ENCODE peak calls at places on chromosomes 7 and 10, in six cellular contexts. V is IMR-90, Q is body of pancreas, W is neuronal stem cell, F is thoracic aorta, A is upper lobe of right lung. X is an unnamed sample. For H3K4me1, the result is how much of the 10 kb centered on the place peaks cover.

GRCh38 chr10:127151541-127151940 is 44.9 kb downstream of the INSYN2A start:
- DNase-seq in V (peak), Q (no peak), W (no peak), F (no peak), A (no peak), X (no peak)

GRCh38 chr10:14617850-14618249 is 156.8 kb downstream of the FAM107B start:
- DNase-seq in V (peak), Q (no peak), W (no peak), F (no peak), A (no peak), X (no peak)

GRCh38 chr10:110684800-110685446 is 40.8 kb downstream of the RBM20 start:
- DNase-seq in V (peak), Q (no peak), W (no peak), F (no peak), A (no peak), X (no peak)

GRCh38 chr7:141045126-141045841 is 28.6 kb upstream of the TMEM178B start:
- DNase-seq in V (peak), Q (no peak), W (no peak), F (no peak), A (no peak), X (no peak)

GRCh38 chr10:30736685-30737232 is 107.2 kb upstream of the LYZL2 start:
- DNase-seq in V (peak), Q (peak), W (no peak), F (peak), A (no peak), X (no peak)

GRCh38 chr10:31706921-31707571 is 221.6 kb downstream of the ARHGAP12 start:
- DNase-seq in V (no peak), Q (peak), W (peak), F (no peak), A (peak), X (no peak)

GRCh38 chr7:151924508-151924907 is 31.7 kb upstream of the GALNTL5 start:
- DNase-seq in V (no peak), Q (no peak), W (no peak), F (no peak), A (no peak), X (no peak)

GRCh38 chr10:119776536-119776935 is 50.7 kb downstream of the INPP5F start:
- DNase-seq in V (peak), Q (no peak), W (no peak), F (no peak), A (no peak), X (no peak)

GRCh38 chr7:75881436-75882095 is 2.7 kb downstream of the RHBDD2 start:
- DNase-seq in V (no peak), Q (no peak), W (no peak), F (no peak), A (no peak), X (no peak)

GRCh38 chr7:130152270-130153141 is 52.7 kb downstream of the TMEM209 start:
- DNase-seq in V (peak), Q (no peak), W (no peak), F (no peak), A (no peak), X (no peak)

GRCh38 chr10:89228962-89229361 is 21.8 kb upstream of the CH25H start:
- DNase-seq in V (no peak), Q (no peak), W (no peak), F (no peak), A (no peak), X (no peak)

GRCh38 chr7:70177166-70177565 is 578.9 kb downstream of the AUTS2 start:
- DNase-seq in V (no peak), Q (no peak), W (no peak), F (no peak), A (no peak), X (no peak)

GRCh38 chr10:48463318-48464003 is 141.4 kb downstream of the ARHGAP22 start:
- DNase-seq in V (no peak), Q (no peak), W (no peak), F (no peak), A (peak), X (no peak)

GRCh38 chr10:103197177-103197576 is 4.1 kb upstream of the NT5C2 start:
- DNase-seq in V (peak), Q (peak), W (no peak), F (peak), A (no peak), X (peak)

GRCh38 chr10:103202319-103202718 is 9.2 kb upstream of the NT5C2 start:
- DNase-seq in V (no peak), Q (peak), W (no peak), F (no peak), A (no peak), X (no peak)

GRCh38 chr10:103197891-103198290 is 4.8 kb upstream of the NT5C2 start:
- DNase-seq in V (no peak), Q (no peak), W (no peak), F (no peak), A (no peak), X (no peak)

GRCh38 chr10:103198648-103199047 is 5.6 kb upstream of the NT5C2 start:
- DNase-seq in V (no peak), Q (no peak), W (no peak), F (no peak), A (no peak), X (no peak)

DNA sequence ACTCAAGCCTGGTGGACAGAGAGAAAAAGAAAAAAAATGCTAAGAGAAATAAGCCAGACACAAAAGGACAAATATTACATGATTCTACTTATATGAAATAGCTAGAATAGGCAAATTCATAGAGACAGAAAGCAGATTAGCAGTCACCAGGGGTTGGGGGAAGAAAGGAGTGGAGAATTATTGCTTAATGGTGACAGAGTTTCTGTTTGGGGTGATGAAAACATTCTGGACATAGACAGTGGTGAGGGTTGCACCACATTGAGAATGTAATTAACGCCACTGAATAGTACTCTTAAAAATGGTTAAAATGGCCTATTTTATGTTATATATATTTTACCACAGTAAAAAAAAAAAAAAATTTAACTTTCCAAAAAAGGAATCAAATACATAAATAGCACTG is 6.4 kb upstream of the NT5C2 start:
- DNase-seq in V (no peak), Q (no peak), W (no peak), F (no peak), A (no peak), X (no peak)
- H3K4me3 ChIP-seq in V (no peak), Q (no peak), W (no peak), F (no peak), A (no peak), X (no peak)

DNA sequence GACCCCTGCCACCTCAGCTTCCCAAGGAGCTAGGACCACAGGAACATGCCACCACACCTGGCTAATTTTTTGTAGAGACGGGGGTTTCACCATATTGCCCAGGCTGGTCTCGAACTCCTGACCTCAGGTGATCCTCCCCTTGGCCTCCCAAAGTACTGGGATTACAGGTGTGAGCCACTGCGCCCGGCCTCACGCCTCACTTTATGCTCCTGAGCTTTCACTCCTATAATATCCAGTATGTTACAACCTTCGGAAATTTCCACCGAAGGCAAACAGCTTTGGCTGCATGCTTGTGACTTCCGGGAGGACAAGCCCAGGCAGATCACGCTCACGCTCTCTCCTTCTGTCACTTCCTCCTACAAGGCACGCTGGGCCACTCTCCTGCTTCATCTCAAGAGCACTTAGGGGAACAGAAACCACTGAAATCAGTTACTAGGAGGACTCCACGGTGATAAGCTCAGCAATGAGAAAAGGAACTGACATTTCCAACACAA is 4.4 kb upstream of the MAD1L1 start:
- DNase-seq in V (no peak), Q (peak), W (no peak), F (no peak), A (peak), X (no peak)
- H3K27ac ChIP-seq in V (no peak), Q (peak), W (no peak), F (no peak), A (peak), X (peak)

DNA sequence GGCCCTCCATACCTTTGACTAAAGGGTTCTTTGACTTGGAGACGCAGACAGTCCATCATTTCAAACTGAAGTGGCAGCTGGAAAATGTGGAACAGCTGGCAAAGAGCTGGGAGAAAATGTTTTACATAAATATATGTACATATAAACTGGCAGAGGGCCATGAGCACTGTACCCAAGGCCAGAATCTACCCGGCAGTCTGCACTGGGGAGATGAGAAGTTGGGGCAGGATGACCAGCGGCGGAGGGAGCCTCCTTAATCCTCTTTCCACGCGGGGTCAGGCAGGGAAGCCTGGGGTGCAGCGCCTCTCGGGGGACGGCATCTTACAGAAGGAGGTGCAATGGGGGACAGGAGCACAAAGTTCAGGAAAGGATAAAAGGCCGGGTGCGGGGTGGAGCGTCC is 1.3 kb downstream of the GLI3 start:
- DNase-seq in V (no peak), Q (no peak), W (no peak), F (no peak), A (no peak), X (no peak)
- H3K4me1 ChIP-seq in V (under half), Q (under half), W (under half), F (under half), A (under half), X (under half)

DNA sequence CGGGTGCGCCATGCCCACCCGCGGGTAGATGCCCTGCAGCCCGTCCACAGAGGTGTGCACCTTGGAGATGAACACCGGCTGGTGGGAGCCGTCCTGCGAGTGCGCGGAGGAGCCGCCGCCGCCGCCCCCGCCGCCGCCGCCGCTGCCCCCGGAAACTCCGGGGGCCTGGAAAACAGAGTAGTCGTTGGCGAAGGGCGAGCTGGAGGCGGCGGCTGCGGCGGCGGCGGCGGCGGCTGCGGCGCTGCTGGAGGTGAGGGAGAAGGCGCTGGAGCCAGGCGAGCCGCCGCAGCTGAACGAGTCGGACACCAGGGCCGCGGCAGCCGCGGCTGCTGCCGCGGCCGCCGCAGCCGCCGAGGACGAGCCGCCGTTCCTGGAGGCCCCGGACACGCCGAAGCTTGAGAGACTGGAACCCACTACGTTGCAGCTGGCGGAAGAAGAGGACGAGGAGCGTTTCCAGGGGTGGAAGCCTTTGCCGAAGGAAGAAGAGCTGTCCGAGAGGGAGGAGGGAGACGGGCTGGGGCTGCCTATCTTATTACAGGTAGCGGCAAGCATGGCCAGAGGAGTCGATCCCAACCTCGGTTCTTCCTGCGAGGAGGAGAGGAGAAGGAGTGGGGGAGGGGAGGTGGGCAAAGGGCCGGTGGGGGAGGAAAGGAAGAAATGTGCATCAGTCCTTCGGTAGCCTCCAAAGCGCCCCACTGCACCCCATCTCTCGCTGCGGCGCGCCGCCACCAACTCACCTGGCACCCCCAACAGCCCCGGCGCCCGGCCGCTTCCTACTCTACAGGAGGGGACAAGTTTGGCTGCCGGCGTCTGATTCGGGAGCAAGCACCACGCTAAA is 1.3 kb downstream of the SP8 start:
- DNase-seq in V (no peak), Q (no peak), W (no peak), F (no peak), A (no peak), X (no peak)
- H3K4me3 ChIP-seq in V (peak), Q (no peak), W (peak), F (peak), A (no peak), X (no peak)

GRCh38 chr7:139722604-139723003 is 55.2 kb downstream of the HIPK2 start:
- DNase-seq in V (no peak), Q (no peak), W (no peak), F (no peak), A (no peak), X (no peak)
- H3K27ac ChIP-seq in V (no peak), Q (peak), W (no peak), F (no peak), A (peak), X (peak)

GRCh38 chr7:31211281-31211680 is 129.2 kb downstream of the NEUROD6 start:
- DNase-seq in V (no peak), Q (no peak), W (no peak), F (no peak), A (no peak), X (no peak)

DNA sequence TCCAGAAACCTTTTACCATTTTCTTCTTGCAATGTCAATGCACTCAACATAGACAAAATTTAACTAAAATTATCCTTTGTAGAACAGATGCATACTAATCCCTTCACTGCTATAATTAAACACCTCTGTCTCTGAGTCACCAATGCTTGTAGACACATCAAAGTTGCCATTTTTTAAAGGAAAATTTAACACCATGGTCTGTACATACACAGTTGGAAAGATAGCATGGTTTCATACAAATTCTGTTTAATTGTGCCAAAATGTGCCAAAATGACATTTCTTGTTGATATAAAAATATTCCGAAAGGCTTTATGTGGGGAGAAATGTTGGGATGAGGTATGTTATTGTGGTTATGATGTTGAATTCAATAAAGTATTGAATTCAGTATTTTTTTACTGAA is 125.8 kb downstream of the NEUROD6 start:
- DNase-seq in V (no peak), Q (no peak), W (no peak), F (no peak), A (no peak), X (no peak)
- H3K4me1 ChIP-seq in V (under half), Q (under half), W (under half), F (under half), A (under half), X (under half)

DNA sequence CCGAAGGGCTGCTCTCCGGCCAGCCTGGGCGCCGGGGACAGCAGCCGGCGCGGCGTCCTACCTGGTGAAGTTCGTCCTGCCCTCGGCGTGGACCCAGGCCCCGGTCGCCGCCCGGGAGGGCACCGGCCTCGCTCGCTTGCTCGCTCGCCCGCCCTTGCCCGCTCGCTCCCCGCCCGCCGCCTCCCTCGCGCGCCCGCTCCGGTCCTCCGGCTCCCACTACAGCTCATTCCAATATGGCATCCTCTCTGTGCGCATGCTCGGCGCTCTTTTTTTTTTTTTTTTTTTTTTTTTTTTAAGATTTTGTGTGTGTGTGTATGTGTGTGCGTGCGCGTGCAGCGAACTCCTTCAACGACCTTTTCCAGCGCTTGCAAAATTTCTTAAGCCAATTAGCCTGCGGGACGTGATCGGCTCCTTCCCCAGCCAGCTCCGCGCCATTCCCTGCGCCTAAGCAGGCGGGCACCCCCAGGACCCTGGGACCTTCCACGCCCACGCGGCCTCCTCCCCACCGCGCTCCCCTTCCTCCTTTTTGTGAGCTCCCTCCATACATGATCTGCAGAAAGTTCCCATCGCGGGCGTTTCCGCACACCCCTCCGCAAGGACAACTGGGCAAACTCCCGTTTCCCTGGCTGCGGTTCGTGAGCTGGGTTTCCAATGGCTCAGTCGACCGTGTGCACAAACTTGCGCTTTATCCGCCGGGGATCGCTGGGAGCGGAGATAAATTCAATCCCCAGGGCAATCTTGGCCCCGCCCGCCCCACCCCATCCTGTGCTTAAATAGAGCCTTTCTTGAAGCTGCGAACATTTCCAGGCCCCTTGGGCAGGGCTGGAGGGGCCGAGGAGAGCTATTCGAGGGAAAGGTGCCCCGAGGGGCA is at the start of gene SFMBT2:
- DNase-seq in V (peak), Q (peak), W (peak), F (no peak), A (peak), X (peak)
- H3K4me3 ChIP-seq in V (peak), Q (peak), W (peak), F (peak), A (peak), X (peak)